ENCODE peak calls at places on chromosomes 16 and 17, in seven cellular contexts. M is transverse colon, Q is testis, C is gastrocnemius medialis, S is IMR-90, T is heart left ventricle, L is NT2/D1. Z is an unnamed sample.

GRCh38 chr16:55566432-55567175 is at the start of gene CAPNS2:
- DNase-seq in T (no peak), M (no peak), Q (no peak), L (no peak), S (no peak), C (no peak), Z (no peak)

GRCh38 chr17:52178013-52178412 is 19.5 kb upstream of the CA10 start:
- DNase-seq in Q (no peak), L (no peak), T (no peak), M (no peak), C (no peak), S (no peak), Z (no peak)

GRCh38 chr16:22188595-22189442 is 17.3 kb upstream of the EEF2K start:
- DNase-seq in S (peak; percentile 95), L (peak; percentile 76), T (peak; percentile 67), C (peak; percentile 58), M (peak; percentile 82), Q (peak; percentile 72), Z (peak; percentile 21)

GRCh38 chr17:13365331-13365730 is 236.4 kb downstream of the HS3ST3A1 start:
- DNase-seq in Q (no peak), M (no peak), T (no peak), C (no peak), L (no peak), S (peak; percentile 74), Z (no peak)

GRCh38 chr16:28326881-28327610 is 34.7 kb downstream of the SBK1 start:
- DNase-seq in L (peak; percentile 35), S (peak; percentile 34), Q (peak; percentile 66), C (peak; percentile 30), T (no peak), M (peak; percentile 75), Z (no peak)

GRCh38 chr16:87963400-87963799 is 12.2 kb downstream of the BANP start:
- DNase-seq in M (no peak), S (peak; percentile 93), C (no peak), T (no peak), L (no peak), Q (no peak), Z (no peak)

GRCh38 chr17:82619211-82619610 is 29.0 kb downstream of the WDR45B start:
- DNase-seq in M (no peak), L (no peak), T (no peak), S (no peak), C (no peak), Q (no peak), Z (no peak)

GRCh38 chr16:11972128-11972527 is 4.4 kb upstream of the SNX29 start:
- DNase-seq in M (no peak), S (no peak), T (no peak), C (no peak), Q (peak; percentile 56), L (no peak), Z (no peak)

GRCh38 chr17:78000351-78000750 is 41.8 kb downstream of the TNRC6C start:
- DNase-seq in T (no peak), Q (no peak), S (peak; percentile 60), C (no peak), M (no peak), L (no peak), Z (no peak)

GRCh38 chr17:72681844-72682243 is 410.6 kb downstream of the SLC39A11 start:
- DNase-seq in T (no peak), S (no peak), C (no peak), M (no peak), L (no peak), Q (no peak), Z (no peak)

GRCh38 chr16:53753431-53753830 is 49.5 kb downstream of the FTO start:
- DNase-seq in L (no peak), Q (no peak), C (no peak), M (no peak), S (no peak), T (no peak), Z (no peak)

GRCh38 chr17:31096106-31096436 is 1.3 kb downstream of the NF1 start:
- DNase-seq in L (no peak), T (no peak), Q (no peak), C (no peak), M (no peak), S (no peak), Z (no peak)

GRCh38 chr17:51585514-51586104 is 325.3 kb downstream of the UTP18 start:
- DNase-seq in M (peak; percentile 9), S (no peak), T (no peak), Q (peak; percentile 53), L (no peak), C (peak; percentile 12), Z (no peak)

GRCh38 chr17:1890758-1891450 is 61.1 kb downstream of the RPA1 start:
- DNase-seq in T (no peak), S (no peak), L (no peak), M (no peak), C (no peak), Q (no peak), Z (no peak)

GRCh38 chr17:17351356-17351891 is 48.3 kb downstream of the NT5M start:
- DNase-seq in T (no peak), Q (no peak), C (no peak), M (no peak), S (no peak), L (no peak), Z (no peak)

GRCh38 chr16:81697321-81697885 is 81.7 kb upstream of the PLCG2 start:
- DNase-seq in C (no peak), L (peak; percentile 50), M (peak; percentile 68), S (peak; percentile 54), T (no peak), Q (no peak), Z (no peak)

GRCh38 chr17:5381542-5381941 is 37.9 kb downstream of the NUP88 start:
- DNase-seq in C (no peak), Q (no peak), S (peak; percentile 34), M (no peak), T (no peak), L (no peak), Z (no peak)

GRCh38 chr16:87244646-87245197 is 72.5 kb downstream of the C16orf95 start:
- DNase-seq in S (no peak), Q (no peak), T (no peak), C (no peak), L (no peak), M (no peak), Z (no peak)

GRCh38 chr17:72092710-72093322 is 28.0 kb upstream of the SOX9 start:
- DNase-seq in C (no peak), T (no peak), Q (no peak), L (no peak), S (no peak), M (no peak), Z (no peak)

GRCh38 chr17:1208966-1209365 is 29.2 kb upstream of the ABR start:
- DNase-seq in C (no peak), M (no peak), T (no peak), Q (no peak), S (no peak), L (no peak), Z (no peak)

GRCh38 chr17:10668771-10669170 is 11.7 kb upstream of the MYH3 start:
- DNase-seq in L (no peak), S (peak; percentile 83), C (no peak), Q (no peak), M (no peak), T (no peak), Z (no peak)

GRCh38 chr16:27259710-27260109 is 8.9 kb downstream of the NSMCE1 start:
- DNase-seq in S (no peak), Q (no peak), T (no peak), M (no peak), C (no peak), L (no peak), Z (no peak)

GRCh38 chr17:57519199-57519598 is 225.9 kb downstream of the CCDC182 start:
- DNase-seq in Q (no peak), M (no peak), S (peak; percentile 58), C (no peak), T (no peak), L (peak; percentile 33), Z (no peak)

DNA sequence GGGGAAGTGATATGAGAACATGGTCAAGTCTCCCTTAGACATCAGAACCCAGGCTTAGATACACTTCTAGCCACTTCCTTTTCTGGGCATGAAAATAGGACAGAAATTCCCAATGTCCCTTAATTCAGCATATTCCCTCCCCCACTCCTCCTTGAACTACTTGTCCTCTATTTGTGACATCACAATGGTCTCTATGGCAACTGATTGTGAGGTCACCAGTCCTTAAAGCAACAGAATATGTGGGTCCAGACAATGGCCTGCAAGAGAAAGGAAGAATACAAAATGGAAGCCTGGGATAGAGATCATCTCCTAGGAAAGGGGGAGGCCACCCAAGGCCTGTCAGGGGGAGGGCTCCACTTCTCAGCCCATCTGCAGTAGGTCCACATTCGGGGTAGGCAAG is 6.7 kb upstream of the SEZ6 start:
- DNase-seq in T (no peak), C (no peak), S (no peak), Q (peak; percentile 40), M (no peak), L (no peak), Z (no peak)
- H3K27me3 ChIP-seq in T (peaks cover 4% of the 10 kb centered on the region), C (peaks cover 36% of the 10 kb centered on the region), S (peaks cover 78% of the 10 kb centered on the region), Q (no peaks in the 10 kb centered on the region), M (peaks cover 49% of the 10 kb centered on the region), L (peaks cover 6% of the 10 kb centered on the region), Z (no peaks in the 10 kb centered on the region)

GRCh38 chr16:72952404-72953301 is 95.3 kb downstream of the ZFHX3 start:
- DNase-seq in T (no peak), Q (no peak), M (no peak), C (no peak), L (no peak), S (peak; percentile 89), Z (no peak)
- H3K4me3 ChIP-seq in T (no peak overlapping the region), Q (no peak overlapping the region), M (no peak overlapping the region), C (no peak overlapping the region), L (no peak overlapping the region), S (no peak overlapping the region), Z (peak overlapping the region; percentile 52)

GRCh38 chr16:10410469-10410868 is 24.6 kb downstream of the ATF7IP2 start:
- DNase-seq in Q (no peak), C (no peak), S (no peak), T (no peak), L (no peak), M (no peak), Z (no peak)

GRCh38 chr16:10405386-10405939 is 19.6 kb downstream of the ATF7IP2 start:
- DNase-seq in S (peak; percentile 10), M (no peak), L (no peak), C (no peak), Q (peak; percentile 62), T (peak; percentile 36), Z (no peak)

GRCh38 chr16:10412935-10413601 is 27.2 kb downstream of the ATF7IP2 start:
- DNase-seq in T (no peak), M (no peak), Q (no peak), L (no peak), C (no peak), S (no peak), Z (no peak)

GRCh38 chr16:10402975-10403374 is 17.1 kb downstream of the ATF7IP2 start:
- DNase-seq in C (no peak), S (no peak), M (no peak), L (no peak), Q (no peak), T (no peak), Z (no peak)

GRCh38 chr16:10408824-10409381 is 23.0 kb downstream of the ATF7IP2 start:
- DNase-seq in L (no peak), T (no peak), C (no peak), M (no peak), Q (no peak), S (no peak), Z (no peak)
- H3K4me1 ChIP-seq in L (no peaks in the 10 kb centered on the region), T (peaks cover 3% of the 10 kb centered on the region), C (no peaks in the 10 kb centered on the region), M (no peaks in the 10 kb centered on the region), Q (no peaks in the 10 kb centered on the region), S (no peaks in the 10 kb centered on the region), Z (no peaks in the 10 kb centered on the region)

DNA sequence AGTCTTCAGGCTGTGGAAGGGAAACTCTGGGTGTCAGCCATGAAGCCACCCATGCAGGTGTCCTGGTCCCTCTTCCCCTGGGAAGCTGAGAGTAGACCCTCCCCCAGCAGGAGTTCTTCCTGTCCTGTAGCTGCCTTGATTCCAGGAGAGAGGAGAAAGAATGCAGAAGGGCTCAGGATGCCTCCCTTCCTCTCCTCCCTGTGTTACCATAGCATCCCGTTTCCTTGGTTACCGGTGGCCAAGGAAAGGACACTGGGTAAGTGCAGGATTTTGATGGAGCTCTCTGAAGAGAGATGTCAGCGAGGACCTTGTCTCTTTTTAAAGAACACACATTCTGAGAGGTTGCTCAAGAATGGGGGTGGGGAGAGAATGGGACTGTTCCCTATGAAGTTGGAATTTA is 304.1 kb upstream of the N4BP1 start:
- DNase-seq in T (no peak), C (no peak), Q (no peak), M (no peak), L (no peak), S (no peak), Z (no peak)
- H3K27me3 ChIP-seq in T (no peaks in the 10 kb centered on the region), C (peaks cover 2% of the 10 kb centered on the region), Q (no peaks in the 10 kb centered on the region), M (no peaks in the 10 kb centered on the region), L (no peaks in the 10 kb centered on the region), S (peaks cover 4% of the 10 kb centered on the region), Z (no peaks in the 10 kb centered on the region)

Z was measured in thoracic aorta.